ENCODE peak calls at places on chromosomes 3 and 15, in ten cellular contexts. One of them, this sample, is unnamed.

GRCh38 chr3:148211725-148212124 is 486.0 kb upstream of the AGTR1 start:
- DNase-seq in Caco-2: peak; percentile 43
- DNase-seq in OCI-LY7: no peak
- DNase-seq in body of pancreas: no peak
- DNase-seq in neural progenitor cell: no peak
- DNase-seq in PC-3: peak; percentile 29
- DNase-seq in heart right ventricle: no peak
- DNase-seq in astrocyte of the spinal cord: peak; percentile 63
- DNase-seq in ovary: no peak
- DNase-seq in GM06990: no peak
- DNase-seq in this sample: peak; percentile 45

GRCh38 chr3:104878395-104878794 is 488.3 kb upstream of the ALCAM start:
- DNase-seq in Caco-2: no peak
- DNase-seq in OCI-LY7: no peak
- DNase-seq in body of pancreas: no peak
- DNase-seq in neural progenitor cell: no peak
- DNase-seq in PC-3: no peak
- DNase-seq in heart right ventricle: no peak
- DNase-seq in astrocyte of the spinal cord: peak; percentile 24
- DNase-seq in ovary: no peak
- DNase-seq in GM06990: no peak
- DNase-seq in this sample: peak; percentile 20

GRCh38 chr3:157531771-157532170 is 28.6 kb upstream of the VEPH1 start:
- DNase-seq in Caco-2: no peak
- DNase-seq in OCI-LY7: no peak
- DNase-seq in body of pancreas: no peak
- DNase-seq in neural progenitor cell: no peak
- DNase-seq in PC-3: peak; percentile 20
- DNase-seq in heart right ventricle: no peak
- DNase-seq in astrocyte of the spinal cord: peak; percentile 31
- DNase-seq in ovary: no peak
- DNase-seq in GM06990: no peak
- DNase-seq in this sample: no peak

GRCh38 chr3:12901631-12902045 is 60.3 kb upstream of the RPL32 start:
- DNase-seq in Caco-2: no peak
- DNase-seq in OCI-LY7: peak; percentile 60
- DNase-seq in body of pancreas: no peak
- DNase-seq in neural progenitor cell: no peak
- DNase-seq in PC-3: no peak
- DNase-seq in heart right ventricle: no peak
- DNase-seq in astrocyte of the spinal cord: no peak
- DNase-seq in ovary: no peak
- DNase-seq in GM06990: no peak
- DNase-seq in this sample: no peak

GRCh38 chr3:185983495-185984141 is 45.8 kb upstream of the TRA2B start:
- DNase-seq in Caco-2: peak; percentile 84
- DNase-seq in OCI-LY7: peak; percentile 57
- DNase-seq in body of pancreas: peak; percentile 79
- DNase-seq in neural progenitor cell: peak; percentile 88
- DNase-seq in PC-3: peak; percentile 89
- DNase-seq in heart right ventricle: peak; percentile 76
- DNase-seq in astrocyte of the spinal cord: peak; percentile 60
- DNase-seq in ovary: peak; percentile 67
- DNase-seq in GM06990: peak; percentile 31
- DNase-seq in this sample: peak; percentile 74

GRCh38 chr3:31268868-31269267 is 263.9 kb upstream of the STT3B start:
- DNase-seq in Caco-2: no peak
- DNase-seq in OCI-LY7: no peak
- DNase-seq in body of pancreas: no peak
- DNase-seq in neural progenitor cell: no peak
- DNase-seq in PC-3: no peak
- DNase-seq in heart right ventricle: no peak
- DNase-seq in astrocyte of the spinal cord: no peak
- DNase-seq in ovary: no peak
- DNase-seq in GM06990: no peak
- DNase-seq in this sample: no peak

GRCh38 chr3:87260270-87260669 is 16.1 kb downstream of the POU1F1 start:
- DNase-seq in Caco-2: peak; percentile 49
- DNase-seq in OCI-LY7: peak; percentile 51
- DNase-seq in body of pancreas: peak; percentile 54
- DNase-seq in neural progenitor cell: peak; percentile 72
- DNase-seq in PC-3: peak; percentile 91
- DNase-seq in heart right ventricle: no peak
- DNase-seq in astrocyte of the spinal cord: peak; percentile 66
- DNase-seq in ovary: peak; percentile 29
- DNase-seq in GM06990: no peak
- DNase-seq in this sample: peak; percentile 65

GRCh38 chr15:45544266-45545023 is 21.9 kb upstream of the SLC30A4 start:
- DNase-seq in Caco-2: no peak
- DNase-seq in OCI-LY7: peak; percentile 18
- DNase-seq in body of pancreas: no peak
- DNase-seq in neural progenitor cell: no peak
- DNase-seq in PC-3: no peak
- DNase-seq in heart right ventricle: no peak
- DNase-seq in astrocyte of the spinal cord: no peak
- DNase-seq in ovary: no peak
- DNase-seq in GM06990: no peak
- DNase-seq in this sample: no peak

GRCh38 chr3:36764704-36765038 is 318 bp upstream of the DCLK3 start:
- DNase-seq in Caco-2: no peak
- DNase-seq in OCI-LY7: no peak
- DNase-seq in body of pancreas: no peak
- DNase-seq in neural progenitor cell: no peak
- DNase-seq in PC-3: no peak
- DNase-seq in heart right ventricle: no peak
- DNase-seq in astrocyte of the spinal cord: no peak
- DNase-seq in ovary: no peak
- DNase-seq in GM06990: no peak
- DNase-seq in this sample: no peak

GRCh38 chr3:36763111-36763849 is 1.1 kb downstream of the DCLK3 start:
- DNase-seq in Caco-2: no peak
- DNase-seq in OCI-LY7: no peak
- DNase-seq in body of pancreas: no peak
- DNase-seq in neural progenitor cell: no peak
- DNase-seq in PC-3: no peak
- DNase-seq in heart right ventricle: no peak
- DNase-seq in astrocyte of the spinal cord: no peak
- DNase-seq in ovary: no peak
- DNase-seq in GM06990: no peak
- DNase-seq in this sample: peak; percentile 4

GRCh38 chr3:36765104-36765503 is 751 bp upstream of the DCLK3 start:
- DNase-seq in Caco-2: no peak
- DNase-seq in OCI-LY7: no peak
- DNase-seq in body of pancreas: no peak
- DNase-seq in neural progenitor cell: no peak
- DNase-seq in PC-3: no peak
- DNase-seq in heart right ventricle: no peak
- DNase-seq in astrocyte of the spinal cord: no peak
- DNase-seq in ovary: no peak
- DNase-seq in GM06990: no peak
- DNase-seq in this sample: no peak

GRCh38 chr3:36769926-36770325 is 5.6 kb upstream of the DCLK3 start:
- DNase-seq in Caco-2: no peak
- DNase-seq in OCI-LY7: no peak
- DNase-seq in body of pancreas: no peak
- DNase-seq in neural progenitor cell: peak; percentile 26
- DNase-seq in PC-3: no peak
- DNase-seq in heart right ventricle: no peak
- DNase-seq in astrocyte of the spinal cord: no peak
- DNase-seq in ovary: no peak
- DNase-seq in GM06990: no peak
- DNase-seq in this sample: no peak

GRCh38 chr3:36763850-36764703 is at the start of gene DCLK3:
- DNase-seq in Caco-2: no peak
- DNase-seq in OCI-LY7: no peak
- DNase-seq in body of pancreas: no peak
- DNase-seq in neural progenitor cell: peak; percentile 80
- DNase-seq in PC-3: no peak
- DNase-seq in heart right ventricle: no peak
- DNase-seq in astrocyte of the spinal cord: no peak
- DNase-seq in ovary: no peak
- DNase-seq in GM06990: no peak
- DNase-seq in this sample: peak; percentile 5
- H3K4me3 ChIP-seq in Caco-2: no peak within 1 kb of the TSS
- H3K4me3 ChIP-seq in OCI-LY7: no peak within 1 kb of the TSS
- H3K4me3 ChIP-seq in body of pancreas: no peak within 1 kb of the TSS
- H3K4me3 ChIP-seq in neural progenitor cell: peak within 1 kb of the TSS; percentile 63
- H3K4me3 ChIP-seq in PC-3: no peak within 1 kb of the TSS
- H3K4me3 ChIP-seq in heart right ventricle: peak within 1 kb of the TSS; percentile 16
- H3K4me3 ChIP-seq in astrocyte of the spinal cord: no peak within 1 kb of the TSS
- H3K4me3 ChIP-seq in ovary: no peak within 1 kb of the TSS
- H3K4me3 ChIP-seq in GM06990: no peak within 1 kb of the TSS
- H3K4me3 ChIP-seq in this sample: no peak within 1 kb of the TSS

GRCh38 chr15:65115086-65115485 is at the start of gene UBAP1L:
- DNase-seq in Caco-2: no peak
- DNase-seq in OCI-LY7: no peak
- DNase-seq in body of pancreas: no peak
- DNase-seq in neural progenitor cell: no peak
- DNase-seq in PC-3: no peak
- DNase-seq in heart right ventricle: no peak
- DNase-seq in astrocyte of the spinal cord: no peak
- DNase-seq in ovary: no peak
- DNase-seq in GM06990: no peak
- DNase-seq in this sample: no peak

GRCh38 chr15:65105038-65105437 is 10.0 kb downstream of the UBAP1L start:
- DNase-seq in Caco-2: no peak
- DNase-seq in OCI-LY7: no peak
- DNase-seq in body of pancreas: no peak
- DNase-seq in neural progenitor cell: no peak
- DNase-seq in PC-3: no peak
- DNase-seq in heart right ventricle: no peak
- DNase-seq in astrocyte of the spinal cord: no peak
- DNase-seq in ovary: no peak
- DNase-seq in GM06990: no peak
- DNase-seq in this sample: no peak

GRCh38 chr15:65115542-65115941 is 542 bp upstream of the UBAP1L start:
- DNase-seq in Caco-2: no peak
- DNase-seq in OCI-LY7: no peak
- DNase-seq in body of pancreas: no peak
- DNase-seq in neural progenitor cell: no peak
- DNase-seq in PC-3: no peak
- DNase-seq in heart right ventricle: no peak
- DNase-seq in astrocyte of the spinal cord: no peak
- DNase-seq in ovary: no peak
- DNase-seq in GM06990: no peak
- DNase-seq in this sample: no peak

GRCh38 chr15:65106011-65106590 is 8.9 kb downstream of the UBAP1L start:
- DNase-seq in Caco-2: no peak
- DNase-seq in OCI-LY7: no peak
- DNase-seq in body of pancreas: no peak
- DNase-seq in neural progenitor cell: no peak
- DNase-seq in PC-3: no peak
- DNase-seq in heart right ventricle: no peak
- DNase-seq in astrocyte of the spinal cord: no peak
- DNase-seq in ovary: no peak
- DNase-seq in GM06990: no peak
- DNase-seq in this sample: no peak

GRCh38 chr15:65110676-65111292 is 4.2 kb downstream of the UBAP1L start:
- DNase-seq in Caco-2: no peak
- DNase-seq in OCI-LY7: no peak
- DNase-seq in body of pancreas: no peak
- DNase-seq in neural progenitor cell: peak; percentile 23
- DNase-seq in PC-3: no peak
- DNase-seq in heart right ventricle: no peak
- DNase-seq in astrocyte of the spinal cord: peak; percentile 15
- DNase-seq in ovary: no peak
- DNase-seq in GM06990: no peak
- DNase-seq in this sample: peak; percentile 76
- TF ChIP-seq CTCF in Caco-2: no peak
- TF ChIP-seq CTCF in OCI-LY7: no peak
- TF ChIP-seq CTCF in body of pancreas: no peak
- TF ChIP-seq CTCF in neural progenitor cell: no peak
- TF ChIP-seq CTCF in PC-3: no peak
- TF ChIP-seq CTCF in heart right ventricle: no peak
- TF ChIP-seq CTCF in astrocyte of the spinal cord: no peak
- TF ChIP-seq CTCF in ovary: no peak
- TF ChIP-seq CTCF in GM06990: no peak
- TF ChIP-seq CTCF in this sample: no peak

GRCh38 chr3:192745150-192745549 is 17.8 kb upstream of the FGF12 start:
- DNase-seq in Caco-2: no peak
- DNase-seq in OCI-LY7: no peak
- DNase-seq in body of pancreas: no peak
- DNase-seq in neural progenitor cell: no peak
- DNase-seq in PC-3: no peak
- DNase-seq in heart right ventricle: no peak
- DNase-seq in astrocyte of the spinal cord: no peak
- DNase-seq in ovary: no peak
- DNase-seq in GM06990: no peak
- DNase-seq in this sample: no peak
- H3K4me3 ChIP-seq in Caco-2: no peak overlapping the region
- H3K4me3 ChIP-seq in OCI-LY7: no peak overlapping the region
- H3K4me3 ChIP-seq in body of pancreas: no peak overlapping the region
- H3K4me3 ChIP-seq in neural progenitor cell: no peak overlapping the region
- H3K4me3 ChIP-seq in PC-3: no peak overlapping the region
- H3K4me3 ChIP-seq in heart right ventricle: no peak overlapping the region
- H3K4me3 ChIP-seq in astrocyte of the spinal cord: no peak overlapping the region
- H3K4me3 ChIP-seq in ovary: no peak overlapping the region
- H3K4me3 ChIP-seq in GM06990: no peak overlapping the region
- H3K4me3 ChIP-seq in this sample: no peak overlapping the region

GRCh38 chr3:160758929-160759577 is 3.0 kb downstream of the PPM1L start:
- DNase-seq in Caco-2: no peak
- DNase-seq in OCI-LY7: peak; percentile 4
- DNase-seq in body of pancreas: no peak
- DNase-seq in neural progenitor cell: no peak
- DNase-seq in PC-3: no peak
- DNase-seq in heart right ventricle: no peak
- DNase-seq in astrocyte of the spinal cord: no peak
- DNase-seq in ovary: no peak
- DNase-seq in GM06990: no peak
- DNase-seq in this sample: no peak
- TF ChIP-seq CTCF in Caco-2: no peak
- TF ChIP-seq CTCF in OCI-LY7: peak; percentile 54
- TF ChIP-seq CTCF in body of pancreas: no peak
- TF ChIP-seq CTCF in neural progenitor cell: no peak
- TF ChIP-seq CTCF in PC-3: peak; percentile 26
- TF ChIP-seq CTCF in heart right ventricle: peak; percentile 51
- TF ChIP-seq CTCF in astrocyte of the spinal cord: no peak
- TF ChIP-seq CTCF in ovary: no peak
- TF ChIP-seq CTCF in GM06990: no peak
- TF ChIP-seq CTCF in this sample: no peak

GRCh38 chr15:92886815-92887214 is 13.3 kb upstream of the CHD2 start:
- DNase-seq in Caco-2: no peak
- DNase-seq in OCI-LY7: no peak
- DNase-seq in body of pancreas: no peak
- DNase-seq in neural progenitor cell: no peak
- DNase-seq in PC-3: no peak
- DNase-seq in heart right ventricle: no peak
- DNase-seq in astrocyte of the spinal cord: no peak
- DNase-seq in ovary: no peak
- DNase-seq in GM06990: no peak
- DNase-seq in this sample: no peak
- H3K4me3 ChIP-seq in Caco-2: no peak overlapping the region
- H3K4me3 ChIP-seq in OCI-LY7: no peak overlapping the region
- H3K4me3 ChIP-seq in body of pancreas: no peak overlapping the region
- H3K4me3 ChIP-seq in neural progenitor cell: peak overlapping the region; percentile 94
- H3K4me3 ChIP-seq in PC-3: peak overlapping the region; percentile 87
- H3K4me3 ChIP-seq in heart right ventricle: no peak overlapping the region
- H3K4me3 ChIP-seq in astrocyte of the spinal cord: peak overlapping the region; percentile 15
- H3K4me3 ChIP-seq in ovary: no peak overlapping the region
- H3K4me3 ChIP-seq in GM06990: no peak overlapping the region
- H3K4me3 ChIP-seq in this sample: peak overlapping the region; percentile 95